ENCODE peak calls at places on chromosomes 7 and 10, in ten cellular contexts. K, P, J, I, G, Z, B, V, H and Y are unnamed samples.

GRCh38 chr10:35336921-35337741 is 822 bp downstream of the CCNY start:
- DNase-seq in K (no peak), P (peak), J (peak), I (peak), G (peak), Z (peak), B (peak), V (peak), H (peak), Y (no peak)

GRCh38 chr10:28273343-28273742 is 29.5 kb downstream of the MPP7 start:
- DNase-seq in K (no peak), P (no peak), J (no peak), I (no peak), G (no peak), Z (no peak), B (no peak), V (no peak), H (no peak), Y (no peak)

GRCh38 chr10:58778966-58779365 is 266.3 kb downstream of the BICC1 start:
- DNase-seq in K (no peak), P (no peak), J (no peak), I (no peak), G (no peak), Z (no peak), B (no peak), V (no peak), H (no peak), Y (no peak)

GRCh38 chr10:17062493-17063487 is 66.8 kb downstream of the CUBN start:
- DNase-seq in K (no peak), P (no peak), J (no peak), I (no peak), G (no peak), Z (peak), B (no peak), V (no peak), H (peak), Y (no peak)

GRCh38 chr7:32890553-32891045 is 961 bp downstream of the KBTBD2 start:
- DNase-seq in K (peak), P (no peak), J (peak), I (peak), G (no peak), Z (no peak), B (peak), V (peak), H (no peak), Y (no peak)

GRCh38 chr7:119270045-119270464 is 1002.9 kb upstream of the KCND2 start:
- DNase-seq in K (peak), P (peak), J (peak), I (peak), G (no peak), Z (peak), B (peak), V (peak), H (no peak), Y (no peak)

GRCh38 chr7:15750741-15751140 is 64.3 kb upstream of the MEOX2 start:
- DNase-seq in K (no peak), P (no peak), J (no peak), I (no peak), G (no peak), Z (no peak), B (no peak), V (no peak), H (no peak), Y (no peak)

GRCh38 chr7:22885824-22886255 is 63.2 kb upstream of the TOMM7 start:
- DNase-seq in K (no peak), P (no peak), J (no peak), I (no peak), G (no peak), Z (no peak), B (peak), V (peak), H (no peak), Y (no peak)

GRCh38 chr10:35857860-35858259 is 215.8 kb upstream of the FZD8 start:
- DNase-seq in K (no peak), P (no peak), J (no peak), I (no peak), G (no peak), Z (no peak), B (no peak), V (no peak), H (no peak), Y (no peak)

GRCh38 chr10:89648074-89648473 is 3.0 kb upstream of the PANK1 start:
- DNase-seq in K (no peak), P (no peak), J (no peak), I (no peak), G (no peak), Z (no peak), B (no peak), V (no peak), H (no peak), Y (no peak)

GRCh38 chr10:71395621-71396020 is 1.1 kb upstream of the CDH23 start:
- DNase-seq in K (no peak), P (no peak), J (no peak), I (no peak), G (no peak), Z (peak), B (no peak), V (no peak), H (no peak), Y (no peak)

GRCh38 chr7:85699482-85699881 is 512.6 kb upstream of the SEMA3D start:
- DNase-seq in K (no peak), P (no peak), J (no peak), I (no peak), G (no peak), Z (no peak), B (no peak), V (no peak), H (no peak), Y (no peak)

GRCh38 chr10:128078136-128078969 is 47.9 kb downstream of the MKI67 start:
- DNase-seq in K (no peak), P (peak), J (no peak), I (no peak), G (peak), Z (peak), B (peak), V (peak), H (no peak), Y (no peak)

GRCh38 chr7:94394399-94395140 is at the start of gene COL1A2:
- DNase-seq in K (no peak), P (peak), J (no peak), I (peak), G (peak), Z (no peak), B (peak), V (no peak), H (peak), Y (no peak)

GRCh38 chr10:111087331-111087756 is 10.5 kb downstream of the ADRA2A start:
- DNase-seq in K (no peak), P (no peak), J (no peak), I (no peak), G (no peak), Z (no peak), B (no peak), V (no peak), H (no peak), Y (no peak)

GRCh38 chr10:132571565-132572544 is 34.3 kb downstream of the INPP5A start:
- DNase-seq in K (no peak), P (peak), J (no peak), I (peak), G (peak), Z (peak), B (peak), V (peak), H (peak), Y (peak)

GRCh38 chr7:31432166-31432565 is 81.7 kb upstream of the ITPRID1 start:
- DNase-seq in K (no peak), P (no peak), J (no peak), I (no peak), G (no peak), Z (no peak), B (no peak), V (no peak), H (no peak), Y (no peak)

GRCh38 chr10:115660391-115660790 is 567.2 kb downstream of the ATRNL1 start:
- DNase-seq in K (no peak), P (no peak), J (no peak), I (no peak), G (no peak), Z (no peak), B (no peak), V (no peak), H (no peak), Y (no peak)

GRCh38 chr10:80265740-80266512 is 23.5 kb downstream of the MAT1A start:
- DNase-seq in K (no peak), P (peak), J (no peak), I (no peak), G (no peak), Z (no peak), B (no peak), V (no peak), H (no peak), Y (no peak)

GRCh38 chr10:22666287-22667092 is 47.9 kb downstream of the PIP4K2A start:
- DNase-seq in K (no peak), P (no peak), J (no peak), I (no peak), G (no peak), Z (no peak), B (peak), V (peak), H (no peak), Y (no peak)

GRCh38 chr7:73978681-73979563 is 49.1 kb upstream of the ELN start:
- DNase-seq in K (no peak), P (no peak), J (peak), I (no peak), G (no peak), Z (peak), B (peak), V (no peak), H (peak), Y (no peak)

GRCh38 chr7:104794154-104794553 is 219.9 kb upstream of the KMT2E start:
- DNase-seq in K (no peak), P (no peak), J (no peak), I (no peak), G (no peak), Z (no peak), B (no peak), V (no peak), H (no peak), Y (no peak)

GRCh38 chr10:43201545-43202131 is 63.4 kb downstream of the CSGALNACT2 start:
- DNase-seq in K (no peak), P (no peak), J (no peak), I (peak), G (peak), Z (no peak), B (peak), V (peak), H (no peak), Y (peak)

GRCh38 chr7:106057962-106058901 is 53.9 kb downstream of the SYPL1 start:
- DNase-seq in K (peak), P (no peak), J (peak), I (peak), G (no peak), Z (no peak), B (no peak), V (no peak), H (peak), Y (no peak)

GRCh38 chr10:19654576-19654975 is 161.7 kb upstream of the PLXDC2 start:
- DNase-seq in K (peak), P (no peak), J (no peak), I (no peak), G (no peak), Z (no peak), B (no peak), V (no peak), H (no peak), Y (no peak)

GRCh38 chr10:14325325-14325955 is 5.3 kb downstream of the FRMD4A start:
- DNase-seq in K (no peak), P (peak), J (no peak), I (peak), G (peak), Z (peak), B (peak), V (peak), H (peak), Y (no peak)